ENCODE peak calls at places on chromosomes 16 and 17, in six cellular contexts. Q is CD4-positive, alpha-beta T cell; E is PC-9; H is kidney epithelial cell; X is psoas muscle; A is SK-N-SH. Y is an unnamed sample.

GRCh38 chr17:21058098-21058893 is 15.5 kb upstream of the USP22 start:
- DNase-seq in H (no peak), X (no peak), E (no peak), Q (no peak), A (no peak), Y (no peak)

GRCh38 chr17:69084911-69085310 is 24.2 kb upstream of the ABCA9 start:
- DNase-seq in E (no peak), X (no peak), A (peak), H (no peak), Q (no peak), Y (no peak)

GRCh38 chr16:1505073-1505844 is 12.1 kb downstream of the TELO2 start:
- DNase-seq in H (no peak), E (no peak), X (no peak), Q (no peak), A (no peak), Y (no peak)

GRCh38 chr17:1645207-1646171 is at the start of gene SCARF1:
- DNase-seq in A (no peak), Q (no peak), H (no peak), X (peak), E (no peak), Y (no peak)

GRCh38 chr16:30472328-30472942 is at the start of gene ITGAL:
- DNase-seq in X (peak), E (no peak), Q (peak), A (no peak), H (no peak), Y (peak)

GRCh38 chr16:21580807-21581206 is 18.6 kb upstream of the METTL9 start:
- DNase-seq in Q (no peak), X (no peak), E (no peak), A (no peak), H (no peak), Y (no peak)

GRCh38 chr17:57889892-57890856 is 40.3 kb upstream of the MRPS23 start:
- DNase-seq in E (no peak), H (no peak), X (peak), Q (no peak), A (peak), Y (no peak)

GRCh38 chr17:81119223-81120148 is 45.8 kb upstream of the PVALEF start:
- DNase-seq in E (peak), X (peak), A (peak), H (peak), Q (peak), Y (peak)

GRCh38 chr16:27779719-27780161 is 229.8 kb downstream of the KATNIP start:
- DNase-seq in Q (no peak), A (peak), H (no peak), X (peak), E (no peak), Y (no peak)
- TF ChIP-seq CTCF in Q (no peak), A (peak), H (peak), X (no peak), E (no peak), Y (no peak)

DNA sequence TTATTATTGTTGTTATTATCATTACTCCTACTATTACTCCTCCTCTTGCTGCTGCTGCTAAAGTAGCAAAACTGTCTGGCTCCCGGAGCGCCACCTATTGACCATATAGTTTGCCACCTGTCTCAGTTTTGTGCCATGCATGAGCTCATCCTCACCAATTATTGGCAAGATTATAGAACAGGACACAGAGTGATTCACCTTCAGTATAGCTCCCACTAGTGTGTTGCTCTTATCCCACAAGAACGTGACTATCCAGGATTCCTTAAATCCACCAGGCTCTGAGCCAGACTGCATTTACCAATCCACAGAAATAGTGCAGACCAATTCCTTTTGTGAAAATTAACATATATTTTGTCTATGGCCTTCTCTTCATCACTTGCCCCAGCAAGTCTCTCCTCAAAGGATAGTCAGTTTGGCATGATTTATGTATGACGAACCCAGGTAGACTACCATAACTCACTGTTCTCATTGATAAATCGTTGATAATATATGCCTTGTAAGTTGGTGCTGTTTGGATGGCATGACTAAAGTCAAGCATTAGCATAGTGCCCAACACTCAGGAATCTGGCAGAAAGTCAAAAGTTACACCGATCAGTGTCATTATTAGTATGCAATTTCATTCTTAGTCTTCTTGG is 405.5 kb upstream of the HSBP1 start:
- DNase-seq in H (no peak), X (no peak), E (no peak), Q (no peak), A (no peak), Y (no peak)
- TF ChIP-seq CTCF in H (peak), X (no peak), E (no peak), Q (no peak), A (peak), Y (no peak)

GRCh38 chr16:2598723-2599122 is 60.9 kb downstream of the PDPK1 start:
- DNase-seq in Q (no peak), X (no peak), H (no peak), E (no peak), A (no peak), Y (no peak)
- TF ChIP-seq CTCF in Q (no peak), X (no peak), H (no peak), E (no peak), A (no peak), Y (no peak)

DNA sequence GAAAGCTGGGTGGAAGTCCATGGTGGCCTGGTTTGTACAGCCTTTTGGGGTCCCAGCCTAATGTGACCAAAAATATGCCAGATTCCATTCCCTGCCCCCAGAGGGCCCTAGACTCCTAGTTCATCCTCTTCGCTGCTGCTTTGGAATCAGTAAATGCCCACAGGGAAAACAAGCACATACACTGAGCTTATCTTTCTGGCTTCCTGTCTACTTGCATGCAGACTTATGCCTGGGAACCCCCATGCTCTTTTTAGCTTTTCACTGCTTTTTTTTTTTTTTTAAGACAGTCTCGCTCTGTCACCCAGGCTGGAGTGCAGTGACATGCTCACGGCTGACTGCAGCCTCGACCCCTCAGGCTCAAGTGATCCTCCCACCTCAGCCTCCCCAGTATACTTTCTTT is 6.2 kb upstream of the CD300LG start:
- DNase-seq in Q (no peak), A (peak), E (peak), X (no peak), H (no peak), Y (no peak)
- TF ChIP-seq CTCF in Q (no peak), A (peak), E (peak), X (no peak), H (no peak), Y (no peak)

DNA sequence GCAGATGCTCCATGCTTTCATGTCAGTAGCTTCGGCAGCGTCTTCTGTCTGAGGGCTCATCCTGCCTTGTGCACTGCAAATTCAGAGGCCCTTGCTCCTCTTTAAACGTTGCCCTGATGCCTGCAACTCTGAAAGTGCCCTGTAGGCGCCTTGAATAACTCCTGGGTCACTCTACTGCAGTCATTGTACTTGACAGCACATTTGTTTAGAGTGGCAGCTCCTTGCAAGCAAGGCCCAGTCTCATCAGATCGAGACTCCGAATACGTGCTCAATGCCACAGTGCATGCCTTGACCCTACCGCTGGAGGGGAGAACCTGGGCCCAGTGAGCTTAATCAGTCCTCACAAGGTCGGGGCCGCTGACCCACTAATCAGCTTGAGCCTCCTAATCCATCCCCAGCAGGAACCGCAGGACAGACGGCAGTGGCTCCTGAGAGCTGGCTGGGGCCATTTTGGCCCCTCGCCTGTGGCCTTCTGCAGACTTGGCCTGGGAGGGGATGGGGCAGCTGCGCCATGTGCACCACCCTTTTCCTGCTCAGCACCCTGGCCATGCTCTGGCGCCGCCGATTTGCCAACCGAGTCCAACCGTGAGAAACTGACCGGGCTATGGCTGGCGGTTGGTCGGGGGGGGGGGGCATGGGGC is at the start of gene PRCD:
- DNase-seq in Q (no peak), A (peak), X (no peak), E (no peak), H (no peak), Y (no peak)
- TF ChIP-seq CTCF in Q (no peak), A (no peak), X (no peak), E (no peak), H (no peak), Y (no peak)

GRCh38 chr16:49773534-49774486 is 82.1 kb downstream of the ZNF423 start:
- DNase-seq in H (no peak), Q (no peak), A (no peak), X (no peak), E (no peak), Y (no peak)
- TF ChIP-seq CTCF in H (no peak), Q (no peak), A (no peak), X (no peak), E (no peak), Y (no peak)

GRCh38 chr17:19339341-19339815 is 23.1 kb downstream of the B9D1 start:
- DNase-seq in H (no peak), E (no peak), X (no peak), A (no peak), Q (no peak), Y (no peak)

GRCh38 chr17:19336938-19337711 is 25.4 kb downstream of the B9D1 start:
- DNase-seq in H (no peak), A (no peak), X (no peak), E (no peak), Q (no peak), Y (no peak)

GRCh38 chr17:19335951-19336631 is 26.4 kb downstream of the B9D1 start:
- DNase-seq in A (no peak), Q (no peak), H (no peak), X (no peak), E (no peak), Y (no peak)

GRCh38 chr17:19337712-19338023 is 24.9 kb downstream of the B9D1 start:
- DNase-seq in X (no peak), E (no peak), H (no peak), A (no peak), Q (no peak), Y (no peak)

DNA sequence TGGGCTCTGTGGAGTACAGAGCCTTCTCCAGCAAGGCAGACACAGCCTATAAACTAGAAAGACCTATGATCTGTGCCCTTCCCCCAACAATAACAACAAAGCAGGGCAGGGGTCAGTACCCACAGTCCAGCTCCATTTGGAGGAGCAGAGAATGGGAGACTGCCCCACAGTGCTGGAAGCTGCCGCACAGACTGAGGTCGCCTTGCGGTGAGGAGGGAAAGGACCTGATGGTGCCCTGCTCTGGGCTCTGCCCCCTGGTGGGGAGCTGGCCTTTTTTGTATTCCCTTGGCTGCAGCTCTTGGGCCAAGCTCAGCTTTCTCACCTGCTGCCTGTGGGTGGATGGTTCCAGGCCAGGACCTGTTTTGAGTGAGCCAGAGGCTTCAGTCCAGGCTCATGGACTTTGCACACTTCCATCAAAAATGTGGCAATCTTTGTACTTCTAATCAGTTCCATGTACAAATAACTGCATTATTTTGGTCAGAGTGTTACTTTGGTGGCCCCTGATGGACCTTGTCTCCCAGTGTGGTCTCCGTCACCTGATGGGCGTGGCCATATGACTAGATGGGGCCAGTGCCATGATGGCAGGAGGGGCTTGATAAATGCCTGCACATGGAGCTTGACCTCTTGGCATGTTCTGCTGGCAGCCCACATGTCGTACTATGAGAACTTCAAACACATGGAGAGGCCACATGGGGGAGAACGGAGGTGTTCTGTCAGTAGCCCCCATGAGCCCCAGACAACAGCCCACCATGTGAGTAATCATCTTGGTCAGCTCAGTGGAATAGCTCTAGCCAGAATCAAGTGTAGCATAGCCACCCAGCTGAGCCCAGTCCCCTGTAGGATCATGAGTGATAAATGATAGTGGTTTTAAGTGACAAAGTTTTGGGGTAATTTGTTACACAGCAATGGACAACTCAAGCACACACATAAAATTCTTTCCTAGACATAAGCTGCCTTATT is 24.2 kb downstream of the B9D1 start:
- DNase-seq in H (no peak), Q (peak), X (peak), E (no peak), A (peak), Y (peak)
- TF ChIP-seq CTCF in H (peak), Q (peak), X (peak), E (peak), A (peak), Y (peak)

Y was measured in GM13976.